ENCODE peak calls at places on chromosome 6, in nine cellular contexts. One of them, this sample, is unnamed. For H3K36me3, the result is how much of the 10 kb centered on the place peaks cover.

GRCh38 chr6:73766040-73766439 is 70.0 kb downstream of the CD109 start:
- ATAC-seq in HCT116: no peak
- ATAC-seq in pancreas: no peak
- ATAC-seq in GM12878: peak
- ATAC-seq in heart left ventricle: no peak
- ATAC-seq in lower lobe of right lung: no peak
- ATAC-seq in Panc1: no peak
- ATAC-seq in DND-41: no peak
- ATAC-seq in left lung: no peak
- ATAC-seq in this sample: no peak

GRCh38 chr6:166623318-166623717 is 3.7 kb downstream of the RPS6KA2 start:
- ATAC-seq in Panc1: no peak
- ATAC-seq in left lung: peak
- ATAC-seq in pancreas: no peak
- ATAC-seq in GM12878: no peak
- ATAC-seq in lower lobe of right lung: peak
- ATAC-seq in HCT116: no peak
- ATAC-seq in DND-41: no peak
- ATAC-seq in heart left ventricle: no peak
- ATAC-seq in this sample: no peak

GRCh38 chr6:46288863-46289262 is 118.1 kb upstream of the ENPP5 start:
- ATAC-seq in pancreas: no peak
- ATAC-seq in lower lobe of right lung: no peak
- ATAC-seq in heart left ventricle: no peak
- ATAC-seq in GM12878: no peak
- ATAC-seq in left lung: no peak
- ATAC-seq in Panc1: no peak
- ATAC-seq in HCT116: no peak
- ATAC-seq in DND-41: no peak
- ATAC-seq in this sample: no peak

GRCh38 chr6:144854654-144855053 is 569.5 kb downstream of the UTRN start:
- ATAC-seq in heart left ventricle: no peak
- ATAC-seq in GM12878: no peak
- ATAC-seq in HCT116: no peak
- ATAC-seq in lower lobe of right lung: no peak
- ATAC-seq in DND-41: no peak
- ATAC-seq in Panc1: no peak
- ATAC-seq in left lung: no peak
- ATAC-seq in pancreas: no peak
- ATAC-seq in this sample: no peak

GRCh38 chr6:37835923-37836322 is 16.4 kb downstream of the ZFAND3 start:
- ATAC-seq in Panc1: no peak
- ATAC-seq in lower lobe of right lung: no peak
- ATAC-seq in left lung: no peak
- ATAC-seq in pancreas: no peak
- ATAC-seq in DND-41: no peak
- ATAC-seq in HCT116: no peak
- ATAC-seq in heart left ventricle: no peak
- ATAC-seq in GM12878: no peak
- ATAC-seq in this sample: no peak

GRCh38 chr6:117344444-117345291 is 79.3 kb downstream of the VGLL2 start:
- ATAC-seq in heart left ventricle: no peak
- ATAC-seq in GM12878: peak
- ATAC-seq in HCT116: no peak
- ATAC-seq in pancreas: no peak
- ATAC-seq in lower lobe of right lung: no peak
- ATAC-seq in left lung: no peak
- ATAC-seq in Panc1: peak
- ATAC-seq in DND-41: no peak
- ATAC-seq in this sample: no peak

GRCh38 chr6:35487653-35488516 is 9.0 kb downstream of the TEAD3 start:
- ATAC-seq in DND-41: peak
- ATAC-seq in Panc1: peak
- ATAC-seq in left lung: peak
- ATAC-seq in GM12878: peak
- ATAC-seq in pancreas: no peak
- ATAC-seq in heart left ventricle: no peak
- ATAC-seq in lower lobe of right lung: peak
- ATAC-seq in HCT116: peak
- ATAC-seq in this sample: peak

GRCh38 chr6:154157082-154157481 is 118.0 kb downstream of the OPRM1 start:
- ATAC-seq in HCT116: no peak
- ATAC-seq in DND-41: peak
- ATAC-seq in left lung: no peak
- ATAC-seq in heart left ventricle: no peak
- ATAC-seq in GM12878: peak
- ATAC-seq in pancreas: no peak
- ATAC-seq in Panc1: no peak
- ATAC-seq in lower lobe of right lung: no peak
- ATAC-seq in this sample: no peak

GRCh38 chr6:17719323-17720041 is 12.8 kb upstream of the NUP153 start:
- ATAC-seq in left lung: no peak
- ATAC-seq in heart left ventricle: no peak
- ATAC-seq in HCT116: peak
- ATAC-seq in Panc1: no peak
- ATAC-seq in DND-41: no peak
- ATAC-seq in pancreas: no peak
- ATAC-seq in GM12878: no peak
- ATAC-seq in lower lobe of right lung: no peak
- ATAC-seq in this sample: no peak

GRCh38 chr6:116370328-116370716 is 425 bp upstream of the DSE start:
- ATAC-seq in GM12878: peak
- ATAC-seq in Panc1: peak
- ATAC-seq in left lung: peak
- ATAC-seq in pancreas: peak
- ATAC-seq in heart left ventricle: no peak
- ATAC-seq in DND-41: no peak
- ATAC-seq in lower lobe of right lung: peak
- ATAC-seq in HCT116: no peak
- ATAC-seq in this sample: peak

GRCh38 chr6:85127179-85127498 is 322.7 kb upstream of the NT5E start:
- ATAC-seq in Panc1: peak
- ATAC-seq in HCT116: peak
- ATAC-seq in lower lobe of right lung: no peak
- ATAC-seq in left lung: no peak
- ATAC-seq in heart left ventricle: no peak
- ATAC-seq in pancreas: no peak
- ATAC-seq in DND-41: no peak
- ATAC-seq in GM12878: no peak
- ATAC-seq in this sample: no peak

GRCh38 chr6:52262620-52263344 is 18.5 kb upstream of the IL17F start:
- ATAC-seq in Panc1: no peak
- ATAC-seq in DND-41: no peak
- ATAC-seq in HCT116: no peak
- ATAC-seq in GM12878: no peak
- ATAC-seq in left lung: no peak
- ATAC-seq in heart left ventricle: no peak
- ATAC-seq in pancreas: no peak
- ATAC-seq in lower lobe of right lung: no peak
- ATAC-seq in this sample: no peak

GRCh38 chr6:52255434-52255833 is 11.1 kb upstream of the IL17F start:
- ATAC-seq in GM12878: no peak
- ATAC-seq in heart left ventricle: no peak
- ATAC-seq in lower lobe of right lung: no peak
- ATAC-seq in HCT116: no peak
- ATAC-seq in pancreas: no peak
- ATAC-seq in Panc1: peak
- ATAC-seq in left lung: no peak
- ATAC-seq in DND-41: no peak
- ATAC-seq in this sample: no peak

GRCh38 chr6:52263709-52264320 is 19.5 kb upstream of the IL17F start:
- ATAC-seq in lower lobe of right lung: peak
- ATAC-seq in Panc1: peak
- ATAC-seq in HCT116: peak
- ATAC-seq in GM12878: peak
- ATAC-seq in pancreas: peak
- ATAC-seq in DND-41: peak
- ATAC-seq in left lung: peak
- ATAC-seq in heart left ventricle: no peak
- ATAC-seq in this sample: peak

GRCh38 chr6:52260634-52261033 is 16.3 kb upstream of the IL17F start:
- ATAC-seq in left lung: no peak
- ATAC-seq in GM12878: no peak
- ATAC-seq in pancreas: no peak
- ATAC-seq in lower lobe of right lung: no peak
- ATAC-seq in heart left ventricle: no peak
- ATAC-seq in Panc1: peak
- ATAC-seq in HCT116: no peak
- ATAC-seq in DND-41: peak
- ATAC-seq in this sample: no peak

DNA sequence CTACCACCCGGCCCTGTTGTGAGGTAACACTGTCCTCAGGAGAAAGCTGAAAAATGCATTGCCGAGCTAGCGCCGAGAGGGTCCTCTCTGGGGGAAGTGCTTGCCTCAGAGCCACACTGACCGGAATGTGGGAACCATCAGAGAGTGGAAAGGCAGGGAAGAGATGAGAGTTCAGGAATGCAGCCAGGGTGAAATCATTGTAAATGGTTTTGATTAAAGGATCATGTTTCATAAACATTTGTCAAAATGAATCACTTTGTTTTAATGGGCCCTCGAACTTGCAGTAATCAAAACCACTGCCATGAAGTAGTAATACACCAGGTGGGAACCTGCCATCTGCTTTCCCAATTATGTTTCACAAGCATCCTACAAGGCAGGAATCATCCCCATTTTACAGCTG is 16.9 kb upstream of the IL17F start:
- ATAC-seq in heart left ventricle: no peak
- ATAC-seq in GM12878: no peak
- ATAC-seq in pancreas: no peak
- ATAC-seq in lower lobe of right lung: no peak
- ATAC-seq in HCT116: no peak
- ATAC-seq in Panc1: no peak
- ATAC-seq in left lung: no peak
- ATAC-seq in DND-41: no peak
- ATAC-seq in this sample: peak
- H3K36me3 ChIP-seq in heart left ventricle: under half
- H3K36me3 ChIP-seq in GM12878: under half
- H3K36me3 ChIP-seq in pancreas: under half
- H3K36me3 ChIP-seq in lower lobe of right lung: under half
- H3K36me3 ChIP-seq in HCT116: under half
- H3K36me3 ChIP-seq in Panc1: under half
- H3K36me3 ChIP-seq in left lung: half or more
- H3K36me3 ChIP-seq in DND-41: half or more
- H3K36me3 ChIP-seq in this sample: under half

DNA sequence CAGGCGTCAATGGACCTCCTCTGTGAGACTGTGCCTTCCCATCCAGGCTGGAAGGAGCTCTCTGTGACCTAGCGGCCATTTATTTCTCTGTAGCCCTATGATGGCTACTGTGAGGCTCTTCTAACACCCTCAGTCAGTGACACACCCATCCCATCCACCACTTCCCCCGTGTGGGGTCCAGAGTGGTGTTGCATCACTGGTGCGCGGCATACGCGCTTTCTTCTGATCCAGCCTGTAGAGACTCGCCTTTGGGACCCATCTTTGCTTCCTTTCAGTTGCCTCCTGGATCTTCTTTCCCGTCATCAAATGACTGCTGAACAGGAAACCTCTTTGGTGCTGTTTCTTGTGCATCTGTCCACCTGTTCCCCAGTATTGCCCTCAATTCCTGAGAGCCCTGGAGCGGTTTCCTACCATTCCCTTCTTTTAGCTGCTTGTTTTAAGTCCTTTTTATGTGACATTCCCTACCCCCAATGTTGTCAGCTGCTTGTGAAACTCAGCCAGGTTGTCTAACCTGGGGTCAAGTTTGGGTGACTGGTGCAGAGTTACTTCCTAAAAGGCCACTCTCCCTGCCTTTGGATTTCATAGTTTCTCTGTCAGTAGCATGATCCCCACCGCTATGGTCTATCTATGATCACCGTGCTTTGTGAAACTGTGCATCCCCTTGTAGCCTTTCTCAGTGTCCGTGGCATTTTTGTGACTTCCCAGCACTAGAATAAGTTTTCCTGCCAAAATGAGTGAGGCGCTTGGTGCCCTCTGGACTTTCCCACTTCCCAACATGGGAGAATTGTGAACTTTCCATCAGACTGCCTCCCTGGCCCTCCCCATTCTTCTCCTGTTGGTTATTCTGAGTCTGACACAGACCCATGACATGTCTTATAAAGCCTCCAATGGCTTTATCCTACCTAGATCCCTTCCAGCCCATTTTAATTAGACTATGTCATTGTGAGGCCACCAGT is 5.7 kb downstream of the PRR3 start:
- ATAC-seq in DND-41: no peak
- ATAC-seq in heart left ventricle: no peak
- ATAC-seq in lower lobe of right lung: no peak
- ATAC-seq in Panc1: no peak
- ATAC-seq in left lung: no peak
- ATAC-seq in pancreas: no peak
- ATAC-seq in HCT116: no peak
- ATAC-seq in GM12878: no peak
- ATAC-seq in this sample: no peak
- H3K36me3 ChIP-seq in DND-41: under half
- H3K36me3 ChIP-seq in heart left ventricle: under half
- H3K36me3 ChIP-seq in lower lobe of right lung: under half
- H3K36me3 ChIP-seq in Panc1: under half
- H3K36me3 ChIP-seq in left lung: under half
- H3K36me3 ChIP-seq in pancreas: under half
- H3K36me3 ChIP-seq in HCT116: under half
- H3K36me3 ChIP-seq in GM12878: under half
- H3K36me3 ChIP-seq in this sample: under half

GRCh38 chr6:118485601-118486550 is 62.2 kb upstream of the PLN start:
- ATAC-seq in left lung: no peak
- ATAC-seq in DND-41: peak
- ATAC-seq in HCT116: no peak
- ATAC-seq in heart left ventricle: no peak
- ATAC-seq in lower lobe of right lung: no peak
- ATAC-seq in GM12878: peak
- ATAC-seq in pancreas: no peak
- ATAC-seq in Panc1: no peak
- ATAC-seq in this sample: no peak

GRCh38 chr6:118488631-118489030 is 59.5 kb upstream of the PLN start:
- ATAC-seq in left lung: no peak
- ATAC-seq in pancreas: no peak
- ATAC-seq in HCT116: no peak
- ATAC-seq in lower lobe of right lung: no peak
- ATAC-seq in GM12878: no peak
- ATAC-seq in DND-41: no peak
- ATAC-seq in Panc1: no peak
- ATAC-seq in heart left ventricle: no peak
- ATAC-seq in this sample: no peak

GRCh38 chr6:118495639-118496296 is 52.3 kb upstream of the PLN start:
- ATAC-seq in DND-41: peak
- ATAC-seq in heart left ventricle: no peak
- ATAC-seq in pancreas: no peak
- ATAC-seq in lower lobe of right lung: no peak
- ATAC-seq in left lung: no peak
- ATAC-seq in Panc1: no peak
- ATAC-seq in HCT116: peak
- ATAC-seq in GM12878: no peak
- ATAC-seq in this sample: no peak

GRCh38 chr6:118489990-118490389 is 58.1 kb upstream of the PLN start:
- ATAC-seq in Panc1: no peak
- ATAC-seq in left lung: no peak
- ATAC-seq in GM12878: peak
- ATAC-seq in HCT116: no peak
- ATAC-seq in DND-41: no peak
- ATAC-seq in heart left ventricle: no peak
- ATAC-seq in pancreas: no peak
- ATAC-seq in lower lobe of right lung: no peak
- ATAC-seq in this sample: no peak
- H3K36me3 ChIP-seq in Panc1: under half
- H3K36me3 ChIP-seq in left lung: under half
- H3K36me3 ChIP-seq in GM12878: under half
- H3K36me3 ChIP-seq in HCT116: under half
- H3K36me3 ChIP-seq in DND-41: half or more
- H3K36me3 ChIP-seq in heart left ventricle: under half
- H3K36me3 ChIP-seq in pancreas: under half
- H3K36me3 ChIP-seq in lower lobe of right lung: under half
- H3K36me3 ChIP-seq in this sample: under half

GRCh38 chr6:106549521-106549920 is 79.8 kb downstream of the RTN4IP1 start:
- ATAC-seq in GM12878: no peak
- ATAC-seq in pancreas: no peak
- ATAC-seq in heart left ventricle: no peak
- ATAC-seq in DND-41: no peak
- ATAC-seq in HCT116: no peak
- ATAC-seq in lower lobe of right lung: no peak
- ATAC-seq in left lung: no peak
- ATAC-seq in Panc1: no peak
- ATAC-seq in this sample: no peak
- H3K36me3 ChIP-seq in GM12878: under half
- H3K36me3 ChIP-seq in pancreas: under half
- H3K36me3 ChIP-seq in heart left ventricle: under half
- H3K36me3 ChIP-seq in DND-41: half or more
- H3K36me3 ChIP-seq in HCT116: under half
- H3K36me3 ChIP-seq in lower lobe of right lung: under half
- H3K36me3 ChIP-seq in left lung: under half
- H3K36me3 ChIP-seq in Panc1: under half
- H3K36me3 ChIP-seq in this sample: under half